ENCODE peak calls at places on chromosomes 11 and 22, in six cellular contexts. One of them, this sample, is unnamed.

GRCh38 chr11:16902182-16902581 is 112.0 kb downstream of the PLEKHA7 start:
- DNase-seq in GM18507: peak
- DNase-seq in OCI-LY7: no peak
- DNase-seq in NCI-H2081: no peak
- DNase-seq in PC-3: peak
- DNase-seq in T-cell: no peak
- DNase-seq in this sample: no peak

GRCh38 chr11:120689591-120689990 is 178.0 kb downstream of the GRIK4 start:
- DNase-seq in GM18507: no peak
- DNase-seq in NCI-H2081: no peak
- DNase-seq in OCI-LY7: no peak
- DNase-seq in PC-3: no peak
- DNase-seq in T-cell: no peak
- DNase-seq in this sample: no peak

GRCh38 chr22:32660292-32660691 is 141.2 kb upstream of the TIMP3 start:
- DNase-seq in GM18507: peak
- DNase-seq in T-cell: no peak
- DNase-seq in OCI-LY7: peak
- DNase-seq in PC-3: peak
- DNase-seq in NCI-H2081: no peak
- DNase-seq in this sample: peak

GRCh38 chr22:45997077-45997774 is 20.3 kb upstream of the WNT7B start:
- DNase-seq in OCI-LY7: peak
- DNase-seq in T-cell: no peak
- DNase-seq in PC-3: peak
- DNase-seq in NCI-H2081: peak
- DNase-seq in GM18507: no peak
- DNase-seq in this sample: no peak

GRCh38 chr22:33381531-33382406 is 323.6 kb upstream of the SYN3 start:
- DNase-seq in OCI-LY7: no peak
- DNase-seq in NCI-H2081: no peak
- DNase-seq in T-cell: no peak
- DNase-seq in GM18507: no peak
- DNase-seq in PC-3: no peak
- DNase-seq in this sample: no peak

GRCh38 chr11:44564653-44565007 is 833 bp upstream of the CD82 start:
- DNase-seq in PC-3: peak
- DNase-seq in T-cell: no peak
- DNase-seq in GM18507: no peak
- DNase-seq in OCI-LY7: no peak
- DNase-seq in NCI-H2081: peak
- DNase-seq in this sample: no peak

GRCh38 chr11:71316701-71317100 is 64.3 kb upstream of the SHANK2 start:
- DNase-seq in GM18507: no peak
- DNase-seq in NCI-H2081: no peak
- DNase-seq in OCI-LY7: no peak
- DNase-seq in PC-3: no peak
- DNase-seq in T-cell: no peak
- DNase-seq in this sample: no peak

GRCh38 chr11:44709966-44710365 is 16.8 kb upstream of the TSPAN18 start:
- DNase-seq in PC-3: peak
- DNase-seq in NCI-H2081: no peak
- DNase-seq in GM18507: no peak
- DNase-seq in OCI-LY7: no peak
- DNase-seq in T-cell: no peak
- DNase-seq in this sample: no peak

GRCh38 chr11:133498969-133499368 is 33.3 kb downstream of the OPCML start:
- DNase-seq in PC-3: no peak
- DNase-seq in NCI-H2081: no peak
- DNase-seq in OCI-LY7: no peak
- DNase-seq in T-cell: no peak
- DNase-seq in GM18507: no peak
- DNase-seq in this sample: no peak